ENCODE peak calls at places on chromosomes 1 and 21, in eight cellular contexts. G, W, T, A, S, U, I and J are unnamed samples.
A peak's percentile ranks its signal among the peaks of the same experiment; 100 is the strongest.

GRCh38 chr1:65269612-65270011 is 39.7 kb upstream of the DNAJC6 start:
- DNase-seq in G (no peak), W (no peak), T (no peak), A (no peak), S (no peak), U (no peak), I (no peak), J (no peak)

GRCh38 chr1:115198938-115199337 is 109.6 kb upstream of the TSPAN2 start:
- DNase-seq in G (no peak), W (peak; percentile 61), T (no peak), A (peak; percentile 63), S (no peak), U (no peak), I (no peak), J (no peak)

GRCh38 chr1:17700981-17701870 is 53.9 kb upstream of the ACTL8 start:
- DNase-seq in G (no peak), W (no peak), T (no peak), A (no peak), S (no peak), U (no peak), I (no peak), J (no peak)

GRCh38 chr1:46522184-46522968 is 29.1 kb downstream of the KNCN start:
- DNase-seq in G (no peak), W (no peak), T (peak; percentile 81), A (no peak), S (no peak), U (peak; percentile 64), I (peak; percentile 88), J (peak; percentile 71)

GRCh38 chr1:207817166-207817565 is 65.3 kb downstream of the CD46 start:
- DNase-seq in G (no peak), W (no peak), T (no peak), A (no peak), S (no peak), U (no peak), I (no peak), J (no peak)

GRCh38 chr1:39204441-39205081 is at the start of gene MACF1:
- DNase-seq in G (no peak), W (no peak), T (peak; percentile 56), A (peak; percentile 84), S (no peak), U (peak; percentile 54), I (peak; percentile 88), J (peak; percentile 89)

GRCh38 chr1:171389176-171389575 is 75.2 kb downstream of the FMO4 start:
- DNase-seq in G (no peak), W (no peak), T (no peak), A (no peak), S (no peak), U (no peak), I (no peak), J (no peak)

GRCh38 chr1:58888776-58889341 is 105.0 kb upstream of the JUN start:
- DNase-seq in G (no peak), W (no peak), T (no peak), A (no peak), S (no peak), U (no peak), I (peak; percentile 54), J (no peak)

GRCh38 chr21:46000731-46001641 is 19.4 kb downstream of the COL6A1 start:
- DNase-seq in G (peak; percentile 25), W (no peak), T (no peak), A (peak; percentile 4), S (no peak), U (no peak), I (no peak), J (no peak)

GRCh38 chr21:43916691-43917514 is 51.9 kb downstream of the AGPAT3 start:
- DNase-seq in G (no peak), W (no peak), T (no peak), A (no peak), S (no peak), U (no peak), I (no peak), J (peak; percentile 43)

GRCh38 chr1:234975122-234975940 is 153.3 kb downstream of the TOMM20 start:
- DNase-seq in G (no peak), W (no peak), T (no peak), A (no peak), S (no peak), U (peak; percentile 21), I (peak; percentile 98), J (peak; percentile 80)

GRCh38 chr1:23122023-23122738 is 46.5 kb downstream of the LUZP1 start:
- DNase-seq in G (no peak), W (no peak), T (no peak), A (peak; percentile 32), S (no peak), U (no peak), I (no peak), J (no peak)